ENCODE peak calls at places on chromosome 9, in six cellular contexts. One of them, this sample, is unnamed.

GRCh38 chr9:116546711-116547581 is 140.2 kb upstream of the TRIM32 start:
- DNase-seq in transverse colon: no peak
- DNase-seq in M059J: peak
- DNase-seq in stimulated activated CD4-positive, alpha-beta T cell treated with anti-CD3 and anti-CD28 coated beads, Interleukin-12 subunit alpha, Interleukin-12 subunit beta, amount 100 ng/mL, for 4 hours: no peak
- DNase-seq in activated naive CD4-positive, alpha-beta T cell treated with anti-CD3 and anti-CD28 coated beads, Interleukin-2, amount 50 U/mL, for 72 hours: no peak
- DNase-seq in CD4-positive, alpha-beta T cell: no peak
- DNase-seq in this sample: no peak

GRCh38 chr9:70484232-70485130 is 70.0 kb upstream of the KLF9 start:
- DNase-seq in transverse colon: peak
- DNase-seq in M059J: peak
- DNase-seq in stimulated activated CD4-positive, alpha-beta T cell treated with anti-CD3 and anti-CD28 coated beads, Interleukin-12 subunit alpha, Interleukin-12 subunit beta, amount 100 ng/mL, for 4 hours: no peak
- DNase-seq in activated naive CD4-positive, alpha-beta T cell treated with anti-CD3 and anti-CD28 coated beads, Interleukin-2, amount 50 U/mL, for 72 hours: no peak
- DNase-seq in CD4-positive, alpha-beta T cell: no peak
- DNase-seq in this sample: peak

GRCh38 chr9:110180713-110181434 is 27.1 kb downstream of the C9orf152 start:
- DNase-seq in transverse colon: no peak
- DNase-seq in M059J: peak
- DNase-seq in stimulated activated CD4-positive, alpha-beta T cell treated with anti-CD3 and anti-CD28 coated beads, Interleukin-12 subunit alpha, Interleukin-12 subunit beta, amount 100 ng/mL, for 4 hours: no peak
- DNase-seq in activated naive CD4-positive, alpha-beta T cell treated with anti-CD3 and anti-CD28 coated beads, Interleukin-2, amount 50 U/mL, for 72 hours: no peak
- DNase-seq in CD4-positive, alpha-beta T cell: no peak
- DNase-seq in this sample: peak

GRCh38 chr9:81363916-81364480 is 325.3 kb downstream of the TLE1 start:
- DNase-seq in transverse colon: no peak
- DNase-seq in M059J: peak
- DNase-seq in stimulated activated CD4-positive, alpha-beta T cell treated with anti-CD3 and anti-CD28 coated beads, Interleukin-12 subunit alpha, Interleukin-12 subunit beta, amount 100 ng/mL, for 4 hours: no peak
- DNase-seq in activated naive CD4-positive, alpha-beta T cell treated with anti-CD3 and anti-CD28 coated beads, Interleukin-2, amount 50 U/mL, for 72 hours: no peak
- DNase-seq in CD4-positive, alpha-beta T cell: no peak
- DNase-seq in this sample: no peak

GRCh38 chr9:79663878-79664277 is 92.1 kb downstream of the TLE4 start:
- DNase-seq in transverse colon: no peak
- DNase-seq in M059J: no peak
- DNase-seq in stimulated activated CD4-positive, alpha-beta T cell treated with anti-CD3 and anti-CD28 coated beads, Interleukin-12 subunit alpha, Interleukin-12 subunit beta, amount 100 ng/mL, for 4 hours: no peak
- DNase-seq in activated naive CD4-positive, alpha-beta T cell treated with anti-CD3 and anti-CD28 coated beads, Interleukin-2, amount 50 U/mL, for 72 hours: no peak
- DNase-seq in CD4-positive, alpha-beta T cell: no peak
- DNase-seq in this sample: no peak

GRCh38 chr9:92208693-92209524 is 84.6 kb downstream of the IARS1 start:
- DNase-seq in transverse colon: no peak
- DNase-seq in M059J: no peak
- DNase-seq in stimulated activated CD4-positive, alpha-beta T cell treated with anti-CD3 and anti-CD28 coated beads, Interleukin-12 subunit alpha, Interleukin-12 subunit beta, amount 100 ng/mL, for 4 hours: no peak
- DNase-seq in activated naive CD4-positive, alpha-beta T cell treated with anti-CD3 and anti-CD28 coated beads, Interleukin-2, amount 50 U/mL, for 72 hours: no peak
- DNase-seq in CD4-positive, alpha-beta T cell: no peak
- DNase-seq in this sample: no peak

GRCh38 chr9:38294130-38294529 is 98.4 kb upstream of the ALDH1B1 start:
- DNase-seq in transverse colon: no peak
- DNase-seq in M059J: no peak
- DNase-seq in stimulated activated CD4-positive, alpha-beta T cell treated with anti-CD3 and anti-CD28 coated beads, Interleukin-12 subunit alpha, Interleukin-12 subunit beta, amount 100 ng/mL, for 4 hours: no peak
- DNase-seq in activated naive CD4-positive, alpha-beta T cell treated with anti-CD3 and anti-CD28 coated beads, Interleukin-2, amount 50 U/mL, for 72 hours: no peak
- DNase-seq in CD4-positive, alpha-beta T cell: no peak
- DNase-seq in this sample: no peak

GRCh38 chr9:76255781-76256455 is 138.3 kb downstream of the RFK start:
- DNase-seq in transverse colon: peak
- DNase-seq in M059J: peak
- DNase-seq in stimulated activated CD4-positive, alpha-beta T cell treated with anti-CD3 and anti-CD28 coated beads, Interleukin-12 subunit alpha, Interleukin-12 subunit beta, amount 100 ng/mL, for 4 hours: no peak
- DNase-seq in activated naive CD4-positive, alpha-beta T cell treated with anti-CD3 and anti-CD28 coated beads, Interleukin-2, amount 50 U/mL, for 72 hours: no peak
- DNase-seq in CD4-positive, alpha-beta T cell: no peak
- DNase-seq in this sample: peak

GRCh38 chr9:79446540-79447307 is 125.0 kb upstream of the TLE4 start:
- DNase-seq in transverse colon: no peak
- DNase-seq in M059J: no peak
- DNase-seq in stimulated activated CD4-positive, alpha-beta T cell treated with anti-CD3 and anti-CD28 coated beads, Interleukin-12 subunit alpha, Interleukin-12 subunit beta, amount 100 ng/mL, for 4 hours: no peak
- DNase-seq in activated naive CD4-positive, alpha-beta T cell treated with anti-CD3 and anti-CD28 coated beads, Interleukin-2, amount 50 U/mL, for 72 hours: no peak
- DNase-seq in CD4-positive, alpha-beta T cell: no peak
- DNase-seq in this sample: no peak

GRCh38 chr9:88219601-88220000 is 81.3 kb upstream of the SPATA31C2 start:
- DNase-seq in transverse colon: no peak
- DNase-seq in M059J: no peak
- DNase-seq in stimulated activated CD4-positive, alpha-beta T cell treated with anti-CD3 and anti-CD28 coated beads, Interleukin-12 subunit alpha, Interleukin-12 subunit beta, amount 100 ng/mL, for 4 hours: no peak
- DNase-seq in activated naive CD4-positive, alpha-beta T cell treated with anti-CD3 and anti-CD28 coated beads, Interleukin-2, amount 50 U/mL, for 72 hours: no peak
- DNase-seq in CD4-positive, alpha-beta T cell: no peak
- DNase-seq in this sample: no peak

GRCh38 chr9:109258619-109259321 is 62.1 kb downstream of the EPB41L4B start:
- DNase-seq in transverse colon: no peak
- DNase-seq in M059J: no peak
- DNase-seq in stimulated activated CD4-positive, alpha-beta T cell treated with anti-CD3 and anti-CD28 coated beads, Interleukin-12 subunit alpha, Interleukin-12 subunit beta, amount 100 ng/mL, for 4 hours: no peak
- DNase-seq in activated naive CD4-positive, alpha-beta T cell treated with anti-CD3 and anti-CD28 coated beads, Interleukin-2, amount 50 U/mL, for 72 hours: no peak
- DNase-seq in CD4-positive, alpha-beta T cell: no peak
- DNase-seq in this sample: peak